ENCODE peak calls at places on chromosome 5, in nine cellular contexts. One of them, this sample, is unnamed.

GRCh38 chr5:105885266-105885665 is 1785.5 kb downstream of the EFNA5 start:
- DNase-seq in progenitor cell of endocrine pancreas: no peak
- DNase-seq in foreskin fibroblast: peak
- DNase-seq in sigmoid colon: no peak
- DNase-seq in upper lobe of right lung: no peak
- DNase-seq in colonic mucosa: no peak
- DNase-seq in body of pancreas: no peak
- DNase-seq in OCI-LY7: no peak
- DNase-seq in A549: no peak
- DNase-seq in this sample: peak

GRCh38 chr5:173640166-173640804 is 23.8 kb upstream of the BOD1 start:
- DNase-seq in sigmoid colon: no peak
- DNase-seq in colonic mucosa: no peak
- DNase-seq in A549: no peak
- DNase-seq in OCI-LY7: no peak
- DNase-seq in body of pancreas: no peak
- DNase-seq in progenitor cell of endocrine pancreas: no peak
- DNase-seq in upper lobe of right lung: no peak
- DNase-seq in foreskin fibroblast: no peak
- DNase-seq in this sample: no peak

GRCh38 chr5:155651-156410 is 35.5 kb upstream of the LRRC14B start:
- DNase-seq in upper lobe of right lung: peak
- DNase-seq in foreskin fibroblast: no peak
- DNase-seq in body of pancreas: no peak
- DNase-seq in progenitor cell of endocrine pancreas: no peak
- DNase-seq in colonic mucosa: peak
- DNase-seq in sigmoid colon: peak
- DNase-seq in A549: no peak
- DNase-seq in OCI-LY7: no peak
- DNase-seq in this sample: no peak

GRCh38 chr5:11385901-11386293 is 518.3 kb downstream of the CTNND2 start:
- DNase-seq in body of pancreas: no peak
- DNase-seq in sigmoid colon: no peak
- DNase-seq in progenitor cell of endocrine pancreas: no peak
- DNase-seq in foreskin fibroblast: no peak
- DNase-seq in A549: no peak
- DNase-seq in upper lobe of right lung: no peak
- DNase-seq in OCI-LY7: no peak
- DNase-seq in colonic mucosa: no peak
- DNase-seq in this sample: no peak

GRCh38 chr5:34411470-34412346 is 244.4 kb upstream of the RAI14 start:
- DNase-seq in A549: no peak
- DNase-seq in body of pancreas: no peak
- DNase-seq in upper lobe of right lung: no peak
- DNase-seq in foreskin fibroblast: peak
- DNase-seq in OCI-LY7: no peak
- DNase-seq in sigmoid colon: no peak
- DNase-seq in colonic mucosa: no peak
- DNase-seq in progenitor cell of endocrine pancreas: no peak
- DNase-seq in this sample: no peak

GRCh38 chr5:131475416-131476045 is 159.5 kb downstream of the RAPGEF6 start:
- DNase-seq in upper lobe of right lung: no peak
- DNase-seq in body of pancreas: no peak
- DNase-seq in A549: no peak
- DNase-seq in colonic mucosa: no peak
- DNase-seq in sigmoid colon: no peak
- DNase-seq in OCI-LY7: no peak
- DNase-seq in foreskin fibroblast: no peak
- DNase-seq in progenitor cell of endocrine pancreas: no peak
- DNase-seq in this sample: no peak

GRCh38 chr5:124639095-124639665 is 107.3 kb downstream of the ZNF608 start:
- DNase-seq in foreskin fibroblast: no peak
- DNase-seq in sigmoid colon: no peak
- DNase-seq in progenitor cell of endocrine pancreas: no peak
- DNase-seq in A549: no peak
- DNase-seq in body of pancreas: no peak
- DNase-seq in OCI-LY7: no peak
- DNase-seq in colonic mucosa: no peak
- DNase-seq in upper lobe of right lung: no peak
- DNase-seq in this sample: no peak

GRCh38 chr5:429453-430188 is 13.4 kb upstream of the EXOC3 start:
- DNase-seq in upper lobe of right lung: peak
- DNase-seq in progenitor cell of endocrine pancreas: no peak
- DNase-seq in OCI-LY7: no peak
- DNase-seq in foreskin fibroblast: peak
- DNase-seq in colonic mucosa: no peak
- DNase-seq in A549: no peak
- DNase-seq in body of pancreas: no peak
- DNase-seq in sigmoid colon: peak
- DNase-seq in this sample: no peak

GRCh38 chr5:138354926-138355378 is 2.5 kb downstream of the KDM3B start:
- DNase-seq in progenitor cell of endocrine pancreas: no peak
- DNase-seq in colonic mucosa: no peak
- DNase-seq in body of pancreas: no peak
- DNase-seq in sigmoid colon: no peak
- DNase-seq in foreskin fibroblast: peak
- DNase-seq in upper lobe of right lung: no peak
- DNase-seq in OCI-LY7: peak
- DNase-seq in A549: peak
- DNase-seq in this sample: peak

GRCh38 chr5:13658761-13659160 is 285.7 kb downstream of the DNAH5 start:
- DNase-seq in progenitor cell of endocrine pancreas: no peak
- DNase-seq in OCI-LY7: no peak
- DNase-seq in upper lobe of right lung: no peak
- DNase-seq in A549: no peak
- DNase-seq in foreskin fibroblast: no peak
- DNase-seq in sigmoid colon: no peak
- DNase-seq in colonic mucosa: no peak
- DNase-seq in body of pancreas: no peak
- DNase-seq in this sample: peak

GRCh38 chr5:146475906-146476305 is 28.8 kb downstream of the TCERG1 start:
- DNase-seq in body of pancreas: no peak
- DNase-seq in colonic mucosa: no peak
- DNase-seq in OCI-LY7: no peak
- DNase-seq in upper lobe of right lung: no peak
- DNase-seq in A549: no peak
- DNase-seq in progenitor cell of endocrine pancreas: no peak
- DNase-seq in foreskin fibroblast: no peak
- DNase-seq in sigmoid colon: no peak
- DNase-seq in this sample: no peak

GRCh38 chr5:153237671-153238332 is 252.7 kb upstream of the GRIA1 start:
- DNase-seq in upper lobe of right lung: no peak
- DNase-seq in body of pancreas: no peak
- DNase-seq in A549: no peak
- DNase-seq in OCI-LY7: no peak
- DNase-seq in colonic mucosa: no peak
- DNase-seq in progenitor cell of endocrine pancreas: no peak
- DNase-seq in foreskin fibroblast: peak
- DNase-seq in sigmoid colon: no peak
- DNase-seq in this sample: no peak

GRCh38 chr5:141149812-141150211 is at the start of gene PCDHB6:
- DNase-seq in foreskin fibroblast: peak
- DNase-seq in A549: peak
- DNase-seq in colonic mucosa: no peak
- DNase-seq in body of pancreas: no peak
- DNase-seq in OCI-LY7: no peak
- DNase-seq in upper lobe of right lung: no peak
- DNase-seq in sigmoid colon: no peak
- DNase-seq in progenitor cell of endocrine pancreas: no peak
- DNase-seq in this sample: peak

GRCh38 chr5:56557198-56557597 is 258.2 kb upstream of the MAP3K1 start:
- DNase-seq in A549: no peak
- DNase-seq in foreskin fibroblast: no peak
- DNase-seq in sigmoid colon: no peak
- DNase-seq in upper lobe of right lung: no peak
- DNase-seq in colonic mucosa: no peak
- DNase-seq in body of pancreas: no peak
- DNase-seq in OCI-LY7: no peak
- DNase-seq in progenitor cell of endocrine pancreas: no peak
- DNase-seq in this sample: no peak

GRCh38 chr5:169424279-169424955 is 123.5 kb upstream of the SLIT3 start:
- DNase-seq in body of pancreas: no peak
- DNase-seq in foreskin fibroblast: no peak
- DNase-seq in progenitor cell of endocrine pancreas: no peak
- DNase-seq in colonic mucosa: no peak
- DNase-seq in OCI-LY7: no peak
- DNase-seq in sigmoid colon: no peak
- DNase-seq in upper lobe of right lung: no peak
- DNase-seq in A549: no peak
- DNase-seq in this sample: peak

GRCh38 chr5:43348964-43349363 is 35.8 kb upstream of the HMGCS1 start:
- DNase-seq in foreskin fibroblast: no peak
- DNase-seq in upper lobe of right lung: no peak
- DNase-seq in body of pancreas: no peak
- DNase-seq in progenitor cell of endocrine pancreas: no peak
- DNase-seq in OCI-LY7: no peak
- DNase-seq in sigmoid colon: no peak
- DNase-seq in colonic mucosa: no peak
- DNase-seq in A549: no peak
- DNase-seq in this sample: no peak

GRCh38 chr5:17398439-17398838 is 99.6 kb upstream of the TAF11L2 start:
- DNase-seq in progenitor cell of endocrine pancreas: no peak
- DNase-seq in sigmoid colon: no peak
- DNase-seq in body of pancreas: no peak
- DNase-seq in foreskin fibroblast: peak
- DNase-seq in upper lobe of right lung: no peak
- DNase-seq in A549: no peak
- DNase-seq in OCI-LY7: no peak
- DNase-seq in colonic mucosa: no peak
- DNase-seq in this sample: peak

GRCh38 chr5:168740821-168741213 is 161.6 kb upstream of the PANK3 start:
- DNase-seq in OCI-LY7: no peak
- DNase-seq in colonic mucosa: no peak
- DNase-seq in A549: no peak
- DNase-seq in foreskin fibroblast: no peak
- DNase-seq in upper lobe of right lung: no peak
- DNase-seq in body of pancreas: no peak
- DNase-seq in progenitor cell of endocrine pancreas: no peak
- DNase-seq in sigmoid colon: peak
- DNase-seq in this sample: no peak

GRCh38 chr5:67549263-67549551 is 352.6 kb upstream of the CD180 start:
- DNase-seq in foreskin fibroblast: peak
- DNase-seq in colonic mucosa: peak
- DNase-seq in body of pancreas: no peak
- DNase-seq in upper lobe of right lung: no peak
- DNase-seq in progenitor cell of endocrine pancreas: no peak
- DNase-seq in sigmoid colon: no peak
- DNase-seq in OCI-LY7: no peak
- DNase-seq in A549: no peak
- DNase-seq in this sample: no peak

DNA sequence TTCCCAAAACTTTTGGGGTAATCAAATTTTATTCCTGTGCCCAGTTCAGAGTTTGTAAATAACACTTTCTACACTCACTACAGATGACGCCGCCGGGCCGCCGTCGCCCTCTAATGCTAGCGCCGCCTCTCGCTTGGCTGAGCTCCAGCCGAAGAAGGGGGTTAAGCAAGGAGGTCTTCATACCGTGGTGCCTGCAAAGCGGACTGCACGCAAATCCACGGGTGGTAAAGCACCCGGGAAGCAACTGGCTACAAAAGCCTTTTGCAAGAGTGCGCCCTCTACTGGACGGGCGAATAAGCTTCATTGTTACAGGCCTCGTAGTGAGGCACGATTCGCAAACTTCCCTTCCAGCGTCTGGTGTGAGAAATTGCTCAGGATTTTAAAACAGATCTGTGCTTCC is 280.4 kb downstream of the MEF2C start:
- DNase-seq in colonic mucosa: peak
- DNase-seq in upper lobe of right lung: no peak
- DNase-seq in body of pancreas: peak
- DNase-seq in OCI-LY7: peak
- DNase-seq in A549: no peak
- DNase-seq in sigmoid colon: no peak
- DNase-seq in progenitor cell of endocrine pancreas: no peak
- DNase-seq in foreskin fibroblast: no peak
- DNase-seq in this sample: peak
- TF ChIP-seq CTCF in colonic mucosa: peak
- TF ChIP-seq CTCF in upper lobe of right lung: peak
- TF ChIP-seq CTCF in body of pancreas: no peak
- TF ChIP-seq CTCF in OCI-LY7: peak
- TF ChIP-seq CTCF in A549: peak
- TF ChIP-seq CTCF in sigmoid colon: no peak
- TF ChIP-seq CTCF in progenitor cell of endocrine pancreas: no peak
- TF ChIP-seq CTCF in foreskin fibroblast: no peak
- TF ChIP-seq CTCF in this sample: peak

DNA sequence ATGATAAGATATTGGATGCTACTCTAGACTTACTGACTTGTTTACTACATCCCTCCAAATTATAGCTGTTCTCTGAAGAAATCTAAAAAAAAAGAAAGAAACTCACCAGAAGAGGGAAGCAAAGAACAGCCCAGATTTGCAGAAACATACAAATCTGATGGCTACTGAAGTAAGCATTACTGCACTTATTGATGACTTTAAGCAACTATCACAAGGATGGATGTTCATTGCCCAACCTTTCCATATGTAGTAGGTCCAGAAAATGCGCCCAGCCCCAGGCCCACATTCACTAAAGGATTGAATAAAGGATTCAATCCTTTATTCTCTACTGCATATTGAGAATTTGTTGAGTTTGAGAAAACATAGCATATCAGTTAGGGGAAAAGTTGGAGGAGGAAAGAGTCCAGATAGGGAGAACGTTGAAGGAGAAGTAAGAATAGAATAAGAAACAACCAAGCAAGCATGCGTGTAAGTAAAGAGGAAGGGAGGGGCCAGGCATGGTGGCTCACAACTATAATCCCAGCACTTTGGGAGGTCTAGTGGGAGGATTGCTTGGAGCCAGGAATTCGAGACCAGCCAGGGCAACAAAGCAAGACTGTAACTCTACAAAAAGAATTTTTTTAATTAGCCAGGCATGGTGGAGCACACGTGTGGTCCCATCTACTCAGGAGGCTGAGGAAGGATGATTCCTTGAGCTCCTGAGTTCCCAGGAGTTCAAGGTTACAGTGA is 33.8 kb upstream of the DTWD2 start:
- DNase-seq in A549: peak
- DNase-seq in upper lobe of right lung: no peak
- DNase-seq in foreskin fibroblast: peak
- DNase-seq in colonic mucosa: no peak
- DNase-seq in OCI-LY7: peak
- DNase-seq in sigmoid colon: no peak
- DNase-seq in progenitor cell of endocrine pancreas: no peak
- DNase-seq in body of pancreas: no peak
- DNase-seq in this sample: peak
- TF ChIP-seq CTCF in A549: peak
- TF ChIP-seq CTCF in upper lobe of right lung: peak
- TF ChIP-seq CTCF in foreskin fibroblast: peak
- TF ChIP-seq CTCF in colonic mucosa: peak
- TF ChIP-seq CTCF in OCI-LY7: peak
- TF ChIP-seq CTCF in sigmoid colon: peak
- TF ChIP-seq CTCF in progenitor cell of endocrine pancreas: peak
- TF ChIP-seq CTCF in body of pancreas: peak
- TF ChIP-seq CTCF in this sample: peak

GRCh38 chr5:10201223-10201868 is 48.3 kb downstream of the ATPSCKMT start:
- DNase-seq in body of pancreas: no peak
- DNase-seq in A549: no peak
- DNase-seq in colonic mucosa: no peak
- DNase-seq in foreskin fibroblast: peak
- DNase-seq in OCI-LY7: no peak
- DNase-seq in sigmoid colon: no peak
- DNase-seq in upper lobe of right lung: no peak
- DNase-seq in progenitor cell of endocrine pancreas: no peak
- DNase-seq in this sample: no peak
- TF ChIP-seq CTCF in body of pancreas: no peak
- TF ChIP-seq CTCF in A549: no peak
- TF ChIP-seq CTCF in colonic mucosa: no peak
- TF ChIP-seq CTCF in foreskin fibroblast: peak
- TF ChIP-seq CTCF in OCI-LY7: peak
- TF ChIP-seq CTCF in sigmoid colon: no peak
- TF ChIP-seq CTCF in upper lobe of right lung: peak
- TF ChIP-seq CTCF in progenitor cell of endocrine pancreas: peak
- TF ChIP-seq CTCF in this sample: peak

GRCh38 chr5:122156724-122157325 is 27.5 kb downstream of the ZNF474 start:
- DNase-seq in body of pancreas: no peak
- DNase-seq in foreskin fibroblast: peak
- DNase-seq in sigmoid colon: no peak
- DNase-seq in upper lobe of right lung: no peak
- DNase-seq in OCI-LY7: peak
- DNase-seq in colonic mucosa: no peak
- DNase-seq in A549: no peak
- DNase-seq in progenitor cell of endocrine pancreas: no peak
- DNase-seq in this sample: peak
- TF ChIP-seq CTCF in body of pancreas: no peak
- TF ChIP-seq CTCF in foreskin fibroblast: peak
- TF ChIP-seq CTCF in sigmoid colon: peak
- TF ChIP-seq CTCF in upper lobe of right lung: peak
- TF ChIP-seq CTCF in OCI-LY7: peak
- TF ChIP-seq CTCF in colonic mucosa: no peak
- TF ChIP-seq CTCF in A549: peak
- TF ChIP-seq CTCF in progenitor cell of endocrine pancreas: peak
- TF ChIP-seq CTCF in this sample: peak